ENCODE peak calls at places on chromosomes 16 and 17, in five cellular contexts. H, L, W, I and Z are unnamed samples.

GRCh38 chr16:9911989-9912388 is 270.2 kb downstream of the GRIN2A start:
- DNase-seq in H (no peak), L (no peak), W (no peak), I (no peak), Z (no peak)

GRCh38 chr17:57672205-57672632 is 72.9 kb downstream of the CCDC182 start:
- DNase-seq in H (peak; percentile 58), L (peak; percentile 51), W (no peak), I (no peak), Z (no peak)

GRCh38 chr16:31327675-31328225 is 27.2 kb upstream of the ITGAX start:
- DNase-seq in H (no peak), L (no peak), W (no peak), I (no peak), Z (no peak)

GRCh38 chr17:73323622-73324455 is 12.0 kb upstream of the CDC42EP4 start:
- DNase-seq in H (peak; percentile 41), L (peak; percentile 58), W (no peak), I (no peak), Z (no peak)

GRCh38 chr17:38454528-38454927 is 26.3 kb downstream of the ARHGAP23 start:
- DNase-seq in H (peak; percentile 84), L (peak; percentile 80), W (no peak), I (no peak), Z (no peak)

GRCh38 chr17:16243811-16244567 is 27.0 kb downstream of the PIGL start:
- DNase-seq in H (peak; percentile 16), L (peak; percentile 8), W (peak; percentile 26), I (no peak), Z (peak; percentile 68)

GRCh38 chr16:87380875-87381274 is 2.7 kb downstream of the FBXO31 start:
- DNase-seq in H (no peak), L (peak; percentile 61), W (peak; percentile 67), I (peak; percentile 19), Z (no peak)

GRCh38 chr17:238964-239259 is 57.5 kb upstream of the DOC2B start:
- DNase-seq in H (no peak), L (no peak), W (no peak), I (no peak), Z (no peak)

GRCh38 chr17:76345377-76345945 is 8.3 kb downstream of the PRPSAP1 start:
- DNase-seq in H (no peak), L (peak; percentile 23), W (peak; percentile 75), I (no peak), Z (no peak)

GRCh38 chr16:57591870-57592485 is 36.5 kb upstream of the ADGRG1 start:
- DNase-seq in H (no peak), L (no peak), W (no peak), I (no peak), Z (no peak)

GRCh38 chr16:88527186-88527936 is 42.8 kb upstream of the ZC3H18 start:
- DNase-seq in H (peak; percentile 95), L (peak; percentile 47), W (peak; percentile 51), I (no peak), Z (peak; percentile 93)
- TF ChIP-seq MXI1 in H (no peak), L (no peak), W (peak; percentile 53), I (no peak), Z (no peak)

GRCh38 chr17:5181509-5182305 is 10.0 kb downstream of the ZNF594 start:
- DNase-seq in H (no peak), L (no peak), W (no peak), I (no peak), Z (no peak)

GRCh38 chr17:5183410-5183793 is 8.3 kb downstream of the ZNF594 start:
- DNase-seq in H (no peak), L (no peak), W (no peak), I (no peak), Z (no peak)

GRCh38 chr17:5182597-5183409 is 8.9 kb downstream of the ZNF594 start:
- DNase-seq in H (no peak), L (no peak), W (no peak), I (no peak), Z (no peak)

GRCh38 chr17:5179003-5179402 is 12.7 kb downstream of the ZNF594 start:
- DNase-seq in H (no peak), L (no peak), W (no peak), I (no peak), Z (no peak)

GRCh38 chr17:5184284-5184683 is 7.4 kb downstream of the ZNF594 start:
- DNase-seq in H (no peak), L (no peak), W (no peak), I (no peak), Z (no peak)
- TF ChIP-seq MXI1 in H (no peak), L (no peak), W (no peak), I (no peak), Z (no peak)

GRCh38 chr17:80359422-80360110 is 55.4 kb upstream of the ENDOV start:
- DNase-seq in H (no peak), L (no peak), W (no peak), I (no peak), Z (no peak)

GRCh38 chr17:80361495-80362220 is 53.3 kb upstream of the ENDOV start:
- DNase-seq in H (peak; percentile 71), L (no peak), W (no peak), I (no peak), Z (peak; percentile 37)

GRCh38 chr17:80362428-80363119 is 52.4 kb upstream of the ENDOV start:
- DNase-seq in H (no peak), L (peak; percentile 83), W (no peak), I (no peak), Z (peak; percentile 56)

GRCh38 chr17:80358861-80359260 is 56.1 kb upstream of the ENDOV start:
- DNase-seq in H (no peak), L (no peak), W (no peak), I (no peak), Z (no peak)

DNA sequence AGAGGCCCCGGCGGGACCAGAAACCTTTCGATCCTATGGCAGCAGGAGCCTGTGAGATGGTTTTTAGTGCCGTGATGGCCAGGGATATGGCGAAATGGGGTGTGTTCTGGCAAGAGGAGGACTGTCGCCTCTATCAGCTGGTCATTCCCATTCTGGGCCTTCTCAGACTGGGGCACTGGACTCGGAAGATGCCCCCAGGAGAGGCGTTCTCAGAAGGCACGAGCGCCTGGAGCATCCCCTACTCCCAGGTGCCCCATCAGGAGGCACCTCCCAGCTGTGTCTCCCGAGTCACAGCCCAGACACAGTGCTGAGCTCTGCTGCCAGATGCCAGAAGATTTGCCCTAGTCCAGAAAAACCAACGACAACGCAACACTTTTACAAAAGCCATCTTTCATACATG is 54.6 kb upstream of the ENDOV start:
- DNase-seq in H (no peak), L (no peak), W (no peak), I (no peak), Z (no peak)
- TF ChIP-seq MXI1 in H (no peak), L (no peak), W (no peak), I (no peak), Z (no peak)

DNA sequence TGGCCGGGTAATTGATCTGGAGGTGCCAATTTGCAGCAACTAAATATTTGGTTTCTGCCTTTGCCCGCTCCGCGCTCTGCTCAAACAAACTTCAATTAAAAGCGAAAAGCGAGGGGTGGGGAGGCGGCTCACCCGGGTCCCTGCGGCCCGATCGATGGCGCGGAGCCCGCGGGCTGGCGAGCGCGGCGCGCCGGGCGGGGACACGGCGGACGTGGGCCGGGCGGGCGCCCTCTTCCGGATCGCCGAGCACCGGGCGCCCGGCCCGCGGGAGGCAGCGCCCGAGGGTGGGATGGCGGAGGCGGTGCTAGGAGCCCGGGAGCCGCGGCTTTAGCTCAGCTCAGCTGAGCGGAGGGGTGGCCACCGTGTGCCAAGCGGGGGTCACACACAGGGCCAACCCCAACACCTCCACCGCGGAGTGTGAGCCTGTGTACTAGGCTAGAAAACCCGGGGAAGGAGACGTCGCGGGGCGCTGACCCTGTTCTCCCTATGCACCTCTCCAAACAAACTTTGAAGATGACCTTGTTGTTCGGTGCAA is 32.2 kb downstream of the DCAKD start:
- DNase-seq in H (peak; percentile 91), L (peak; percentile 34), W (no peak), I (no peak), Z (peak; percentile 88)
- TF ChIP-seq MXI1 in H (peak; percentile 17), L (no peak), W (no peak), I (no peak), Z (no peak)

GRCh38 chr16:534089-534635 is 6.7 kb downstream of the CAPN15 start:
- DNase-seq in H (no peak), L (no peak), W (no peak), I (no peak), Z (no peak)

GRCh38 chr16:534856-535445 is 7.4 kb downstream of the CAPN15 start:
- DNase-seq in H (no peak), L (no peak), W (no peak), I (no peak), Z (no peak)

GRCh38 chr16:536746-537145 is 9.2 kb downstream of the CAPN15 start:
- DNase-seq in H (no peak), L (no peak), W (no peak), I (no peak), Z (no peak)

GRCh38 chr16:537415-538335 is 10.2 kb downstream of the CAPN15 start:
- DNase-seq in H (peak; percentile 60), L (no peak), W (no peak), I (no peak), Z (no peak)

DNA sequence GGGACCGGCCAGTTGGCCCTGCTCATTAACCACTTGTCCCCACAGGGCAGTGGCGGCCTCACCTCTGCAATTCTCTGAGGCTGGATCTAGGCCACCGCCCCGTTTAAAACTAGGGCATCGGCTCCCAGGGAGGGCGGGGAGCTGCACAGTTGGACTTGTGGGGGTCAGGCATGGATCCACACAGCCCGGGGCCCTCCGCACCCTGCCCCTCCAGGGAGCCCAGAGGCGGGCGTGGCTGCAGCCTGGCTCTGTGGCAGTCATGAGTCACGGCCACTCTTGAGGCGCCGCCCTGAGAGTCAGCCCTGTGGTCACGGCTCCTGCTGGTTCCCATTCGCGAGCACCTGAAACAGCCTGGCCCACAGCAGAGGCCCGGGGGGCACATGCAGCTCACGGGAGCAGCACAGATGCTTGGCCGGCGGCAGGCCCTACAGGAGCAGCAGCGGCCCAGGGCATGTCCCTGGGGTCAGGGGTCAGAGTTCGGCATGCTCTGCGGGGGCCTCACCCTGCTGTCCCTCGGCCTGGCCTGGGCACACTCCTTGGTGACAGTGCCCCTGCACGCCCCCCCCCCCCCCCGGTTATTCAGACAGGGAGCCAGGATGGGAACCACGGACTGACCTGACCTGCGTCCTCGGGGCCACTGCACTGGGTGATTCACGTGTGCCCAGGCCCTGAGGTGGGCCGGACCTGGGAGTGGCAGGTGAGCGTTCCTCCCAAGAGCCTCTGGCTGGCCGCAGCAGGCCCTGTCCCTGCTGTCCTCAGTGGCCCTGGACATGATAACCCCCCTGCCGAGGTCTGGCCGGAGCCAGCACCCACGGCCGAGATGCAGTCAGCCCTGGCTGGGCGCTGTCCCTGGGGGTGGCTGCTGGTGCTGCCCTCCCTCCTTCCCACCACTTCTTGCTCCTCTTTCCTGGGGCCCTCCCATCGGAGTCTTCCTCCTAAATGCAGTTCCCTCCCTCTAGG is 8.2 kb downstream of the CAPN15 start:
- DNase-seq in H (no peak), L (peak; percentile 52), W (no peak), I (no peak), Z (peak; percentile 60)
- TF ChIP-seq MXI1 in H (no peak), L (no peak), W (no peak), I (no peak), Z (no peak)

DNA sequence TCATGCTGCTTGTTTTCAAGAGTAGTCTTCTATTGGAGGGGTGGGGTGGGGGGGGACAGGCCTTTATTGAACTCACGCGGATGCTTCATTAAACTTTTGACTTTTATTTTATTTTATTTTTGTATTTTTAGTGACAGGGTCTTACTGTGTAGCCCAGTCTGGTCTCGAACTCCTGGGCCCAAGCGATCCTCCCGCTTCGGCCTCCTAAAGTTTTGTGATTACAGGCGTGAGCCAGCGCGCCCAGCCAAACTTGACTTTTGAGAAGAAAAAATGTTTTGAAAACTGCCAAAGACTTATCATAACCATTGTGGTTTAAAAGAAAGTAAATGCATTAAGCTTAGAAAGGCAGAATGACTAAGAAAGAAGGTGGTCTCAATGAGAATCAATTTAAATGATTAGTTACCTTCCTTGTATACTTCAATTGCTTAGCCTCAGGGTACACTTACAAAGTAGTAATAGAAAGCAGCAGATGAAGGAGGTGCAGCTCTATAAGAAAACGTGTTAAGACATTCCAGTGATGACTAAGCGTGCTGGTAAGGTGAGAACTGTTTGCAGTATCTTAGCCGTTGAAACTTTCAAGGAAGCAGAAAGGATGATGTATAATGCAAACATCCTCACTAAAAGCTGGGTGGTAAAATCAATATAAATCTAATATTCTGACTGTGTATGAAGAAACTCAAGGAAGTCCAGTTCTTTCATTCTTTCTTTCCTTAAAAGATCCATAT is 1.2 kb downstream of the AP2B1 start:
- DNase-seq in H (no peak), L (peak; percentile 79), W (no peak), I (no peak), Z (no peak)
- TF ChIP-seq MXI1 in H (no peak), L (no peak), W (no peak), I (no peak), Z (no peak)